ENCODE peak calls at places on chromosomes 7 and 10, in ten cellular contexts. One of them, this sample, is unnamed.

GRCh38 chr10:128137877-128138276 is 11.7 kb upstream of the MKI67 start:
- DNase-seq in H1: no peak
- DNase-seq in SK-N-SH: no peak
- DNase-seq in neural crest cell: no peak
- DNase-seq in tibial artery: no peak
- DNase-seq in fibroblast of lung: peak; percentile 36
- DNase-seq in fibroblast of pulmonary artery: no peak
- DNase-seq in cardiac muscle cell: no peak
- DNase-seq in astrocyte of the spinal cord: no peak
- DNase-seq in endodermal cell: no peak
- DNase-seq in this sample: no peak

GRCh38 chr10:34464000-34464399 is 351.1 kb downstream of the PARD3 start:
- DNase-seq in fibroblast of lung: no peak
- DNase-seq in fibroblast of pulmonary artery: no peak
- DNase-seq in H1: no peak
- DNase-seq in tibial artery: no peak
- DNase-seq in astrocyte of the spinal cord: no peak
- DNase-seq in neural crest cell: no peak
- DNase-seq in SK-N-SH: no peak
- DNase-seq in endodermal cell: no peak
- DNase-seq in cardiac muscle cell: no peak
- DNase-seq in this sample: no peak

GRCh38 chr7:142583424-142583823 is 165.8 kb upstream of the PRSS1 start:
- DNase-seq in cardiac muscle cell: peak; percentile 57
- DNase-seq in neural crest cell: no peak
- DNase-seq in endodermal cell: no peak
- DNase-seq in H1: no peak
- DNase-seq in fibroblast of lung: peak; percentile 87
- DNase-seq in SK-N-SH: peak; percentile 22
- DNase-seq in fibroblast of pulmonary artery: peak; percentile 71
- DNase-seq in astrocyte of the spinal cord: peak; percentile 91
- DNase-seq in tibial artery: no peak
- DNase-seq in this sample: no peak

GRCh38 chr7:46432666-46433065 is 511.6 kb upstream of the IGFBP3 start:
- DNase-seq in fibroblast of pulmonary artery: peak; percentile 82
- DNase-seq in endodermal cell: no peak
- DNase-seq in tibial artery: no peak
- DNase-seq in astrocyte of the spinal cord: peak; percentile 34
- DNase-seq in SK-N-SH: no peak
- DNase-seq in neural crest cell: no peak
- DNase-seq in H1: no peak
- DNase-seq in cardiac muscle cell: no peak
- DNase-seq in fibroblast of lung: peak; percentile 39
- DNase-seq in this sample: no peak

GRCh38 chr7:101733713-101734475 is 83.5 kb upstream of the CUX1 start:
- DNase-seq in H1: no peak
- DNase-seq in fibroblast of lung: peak; percentile 66
- DNase-seq in cardiac muscle cell: peak; percentile 87
- DNase-seq in fibroblast of pulmonary artery: peak; percentile 50
- DNase-seq in astrocyte of the spinal cord: peak; percentile 38
- DNase-seq in tibial artery: no peak
- DNase-seq in SK-N-SH: peak; percentile 66
- DNase-seq in neural crest cell: peak; percentile 29
- DNase-seq in endodermal cell: peak; percentile 91
- DNase-seq in this sample: no peak

GRCh38 chr10:124636271-124636993 is 107.7 kb downstream of the FAM53B start:
- DNase-seq in neural crest cell: no peak
- DNase-seq in H1: no peak
- DNase-seq in SK-N-SH: no peak
- DNase-seq in astrocyte of the spinal cord: no peak
- DNase-seq in fibroblast of pulmonary artery: no peak
- DNase-seq in cardiac muscle cell: no peak
- DNase-seq in fibroblast of lung: no peak
- DNase-seq in tibial artery: no peak
- DNase-seq in endodermal cell: no peak
- DNase-seq in this sample: no peak

GRCh38 chr10:77186936-77187335 is 450.7 kb downstream of the KCNMA1 start:
- DNase-seq in fibroblast of pulmonary artery: no peak
- DNase-seq in SK-N-SH: no peak
- DNase-seq in cardiac muscle cell: no peak
- DNase-seq in neural crest cell: no peak
- DNase-seq in fibroblast of lung: peak; percentile 66
- DNase-seq in astrocyte of the spinal cord: peak; percentile 38
- DNase-seq in tibial artery: no peak
- DNase-seq in endodermal cell: no peak
- DNase-seq in H1: no peak
- DNase-seq in this sample: no peak

GRCh38 chr7:51186531-51186930 is 130.1 kb downstream of the COBL start:
- DNase-seq in fibroblast of lung: peak; percentile 5
- DNase-seq in cardiac muscle cell: peak; percentile 66
- DNase-seq in fibroblast of pulmonary artery: no peak
- DNase-seq in H1: no peak
- DNase-seq in endodermal cell: no peak
- DNase-seq in tibial artery: no peak
- DNase-seq in astrocyte of the spinal cord: no peak
- DNase-seq in SK-N-SH: no peak
- DNase-seq in neural crest cell: no peak
- DNase-seq in this sample: no peak

GRCh38 chr10:78812571-78813318 is 256.0 kb upstream of the ZMIZ1 start:
- DNase-seq in endodermal cell: no peak
- DNase-seq in fibroblast of pulmonary artery: no peak
- DNase-seq in cardiac muscle cell: no peak
- DNase-seq in tibial artery: no peak
- DNase-seq in fibroblast of lung: no peak
- DNase-seq in H1: no peak
- DNase-seq in neural crest cell: no peak
- DNase-seq in astrocyte of the spinal cord: no peak
- DNase-seq in SK-N-SH: no peak
- DNase-seq in this sample: no peak

GRCh38 chr7:106765727-106766355 is 99.2 kb upstream of the PIK3CG start:
- DNase-seq in astrocyte of the spinal cord: no peak
- DNase-seq in fibroblast of pulmonary artery: no peak
- DNase-seq in neural crest cell: no peak
- DNase-seq in tibial artery: no peak
- DNase-seq in cardiac muscle cell: no peak
- DNase-seq in SK-N-SH: no peak
- DNase-seq in fibroblast of lung: peak; percentile 36
- DNase-seq in endodermal cell: no peak
- DNase-seq in H1: no peak
- DNase-seq in this sample: no peak

GRCh38 chr10:100518761-100519241 is 860 bp downstream of the SEC31B start:
- DNase-seq in cardiac muscle cell: peak; percentile 84
- DNase-seq in fibroblast of lung: peak; percentile 58
- DNase-seq in tibial artery: peak; percentile 71
- DNase-seq in neural crest cell: peak; percentile 83
- DNase-seq in SK-N-SH: peak; percentile 71
- DNase-seq in endodermal cell: peak; percentile 87
- DNase-seq in H1: no peak
- DNase-seq in fibroblast of pulmonary artery: peak; percentile 73
- DNase-seq in astrocyte of the spinal cord: peak; percentile 67
- DNase-seq in this sample: peak; percentile 43

GRCh38 chr10:77505431-77506334 is 131.9 kb downstream of the KCNMA1 start:
- DNase-seq in astrocyte of the spinal cord: peak; percentile 93
- DNase-seq in fibroblast of pulmonary artery: peak; percentile 64
- DNase-seq in neural crest cell: no peak
- DNase-seq in SK-N-SH: no peak
- DNase-seq in tibial artery: no peak
- DNase-seq in endodermal cell: no peak
- DNase-seq in fibroblast of lung: peak; percentile 96
- DNase-seq in cardiac muscle cell: no peak
- DNase-seq in H1: no peak
- DNase-seq in this sample: no peak

GRCh38 chr7:108431099-108431498 is 25.1 kb downstream of the NRCAM start:
- DNase-seq in tibial artery: no peak
- DNase-seq in neural crest cell: no peak
- DNase-seq in astrocyte of the spinal cord: no peak
- DNase-seq in H1: no peak
- DNase-seq in fibroblast of lung: no peak
- DNase-seq in SK-N-SH: no peak
- DNase-seq in fibroblast of pulmonary artery: no peak
- DNase-seq in endodermal cell: no peak
- DNase-seq in cardiac muscle cell: no peak
- DNase-seq in this sample: no peak

GRCh38 chr7:158044156-158044823 is 543.3 kb downstream of the PTPRN2 start:
- DNase-seq in SK-N-SH: no peak
- DNase-seq in fibroblast of lung: no peak
- DNase-seq in fibroblast of pulmonary artery: no peak
- DNase-seq in H1: no peak
- DNase-seq in astrocyte of the spinal cord: no peak
- DNase-seq in cardiac muscle cell: no peak
- DNase-seq in endodermal cell: peak; percentile 56
- DNase-seq in tibial artery: peak; percentile 23
- DNase-seq in neural crest cell: no peak
- DNase-seq in this sample: no peak
- TF ChIP-seq CTCF in SK-N-SH: no peak
- TF ChIP-seq CTCF in fibroblast of lung: no peak
- TF ChIP-seq CTCF in fibroblast of pulmonary artery: no peak
- TF ChIP-seq CTCF in H1: peak; percentile 7
- TF ChIP-seq CTCF in astrocyte of the spinal cord: no peak
- TF ChIP-seq CTCF in cardiac muscle cell: no peak
- TF ChIP-seq CTCF in endodermal cell: peak; percentile 49
- TF ChIP-seq CTCF in tibial artery: no peak
- TF ChIP-seq CTCF in neural crest cell: no peak
- TF ChIP-seq CTCF in this sample: no peak

DNA sequence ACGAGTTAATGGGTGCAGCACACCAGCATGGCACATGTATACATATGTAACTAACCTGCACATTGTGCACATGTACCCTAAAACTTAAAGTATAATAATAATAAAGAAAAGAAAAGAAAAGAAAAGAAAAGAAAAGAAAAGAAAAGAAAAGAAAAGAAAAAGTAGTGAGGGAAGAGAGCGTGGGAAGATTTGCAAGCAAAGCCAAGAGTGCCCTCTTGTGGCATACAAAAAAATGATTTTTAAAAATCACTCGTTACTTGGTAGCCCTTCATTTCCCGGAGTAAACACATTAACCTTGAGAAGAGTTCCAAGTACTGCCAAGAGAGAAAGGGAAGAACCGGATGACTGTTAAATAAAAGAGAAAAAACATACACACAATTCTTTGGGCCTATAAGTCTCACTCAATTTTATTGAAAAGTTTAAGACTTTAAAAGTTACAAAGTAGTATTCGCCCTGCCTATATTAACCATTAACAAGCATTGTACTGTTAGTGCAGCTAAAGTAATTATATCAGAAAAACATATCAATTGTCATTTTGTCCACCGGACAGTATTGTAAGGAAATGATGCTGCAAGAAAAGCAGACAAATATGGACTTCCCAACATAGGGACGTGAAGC is 6.2 kb upstream of the CH25H start:
- DNase-seq in SK-N-SH: peak; percentile 34
- DNase-seq in astrocyte of the spinal cord: peak; percentile 70
- DNase-seq in fibroblast of lung: peak; percentile 44
- DNase-seq in neural crest cell: no peak
- DNase-seq in tibial artery: no peak
- DNase-seq in endodermal cell: no peak
- DNase-seq in H1: no peak
- DNase-seq in fibroblast of pulmonary artery: peak; percentile 74
- DNase-seq in cardiac muscle cell: peak; percentile 59
- DNase-seq in this sample: no peak
- TF ChIP-seq CTCF in SK-N-SH: peak; percentile 68
- TF ChIP-seq CTCF in astrocyte of the spinal cord: peak; percentile 50
- TF ChIP-seq CTCF in fibroblast of lung: peak; percentile 49
- TF ChIP-seq CTCF in neural crest cell: peak; percentile 77
- TF ChIP-seq CTCF in tibial artery: peak; percentile 77
- TF ChIP-seq CTCF in endodermal cell: peak; percentile 81
- TF ChIP-seq CTCF in H1: peak; percentile 49
- TF ChIP-seq CTCF in fibroblast of pulmonary artery: peak; percentile 50
- TF ChIP-seq CTCF in cardiac muscle cell: peak; percentile 42
- TF ChIP-seq CTCF in this sample: peak; percentile 78

DNA sequence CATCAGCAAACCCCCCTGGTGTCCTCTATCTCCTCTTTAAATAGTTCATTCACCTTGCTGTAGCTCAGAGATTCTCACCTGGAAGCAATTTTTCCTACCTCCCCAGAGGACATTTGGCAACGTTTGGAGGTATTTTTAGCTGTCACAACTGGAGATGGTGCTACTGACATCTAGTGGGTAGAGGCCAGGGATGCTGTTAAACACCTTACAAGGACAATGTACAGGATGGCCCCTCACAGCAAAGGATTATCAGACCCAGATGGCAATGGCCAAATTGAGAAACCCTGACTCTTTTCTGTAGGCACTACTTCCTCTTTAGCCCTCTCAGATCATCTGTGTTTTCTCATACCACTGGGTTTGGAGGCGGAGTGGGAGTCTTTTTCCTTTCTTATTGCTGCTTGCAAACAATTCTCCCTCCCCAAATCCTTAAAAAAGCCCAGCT is 13.2 kb upstream of the TRA2A start:
- DNase-seq in fibroblast of pulmonary artery: peak; percentile 57
- DNase-seq in cardiac muscle cell: peak; percentile 61
- DNase-seq in tibial artery: no peak
- DNase-seq in astrocyte of the spinal cord: peak; percentile 35
- DNase-seq in SK-N-SH: no peak
- DNase-seq in fibroblast of lung: peak; percentile 32
- DNase-seq in neural crest cell: no peak
- DNase-seq in H1: no peak
- DNase-seq in endodermal cell: peak; percentile 63
- DNase-seq in this sample: no peak
- TF ChIP-seq CTCF in fibroblast of pulmonary artery: peak; percentile 67
- TF ChIP-seq CTCF in cardiac muscle cell: peak; percentile 42
- TF ChIP-seq CTCF in tibial artery: no peak
- TF ChIP-seq CTCF in astrocyte of the spinal cord: peak; percentile 73
- TF ChIP-seq CTCF in SK-N-SH: peak; percentile 53
- TF ChIP-seq CTCF in fibroblast of lung: peak; percentile 49
- TF ChIP-seq CTCF in neural crest cell: peak; percentile 45
- TF ChIP-seq CTCF in H1: peak; percentile 70
- TF ChIP-seq CTCF in endodermal cell: peak; percentile 60
- TF ChIP-seq CTCF in this sample: no peak

GRCh38 chr10:118668228-118668952 is 72.9 kb upstream of the PRLHR start:
- DNase-seq in astrocyte of the spinal cord: no peak
- DNase-seq in H1: no peak
- DNase-seq in endodermal cell: peak; percentile 61
- DNase-seq in cardiac muscle cell: no peak
- DNase-seq in SK-N-SH: peak; percentile 35
- DNase-seq in fibroblast of pulmonary artery: no peak
- DNase-seq in neural crest cell: no peak
- DNase-seq in fibroblast of lung: no peak
- DNase-seq in tibial artery: no peak
- DNase-seq in this sample: no peak
- TF ChIP-seq CTCF in astrocyte of the spinal cord: peak; percentile 8
- TF ChIP-seq CTCF in H1: peak; percentile 50
- TF ChIP-seq CTCF in endodermal cell: peak; percentile 66
- TF ChIP-seq CTCF in cardiac muscle cell: no peak
- TF ChIP-seq CTCF in SK-N-SH: peak; percentile 21
- TF ChIP-seq CTCF in fibroblast of pulmonary artery: no peak
- TF ChIP-seq CTCF in neural crest cell: no peak
- TF ChIP-seq CTCF in fibroblast of lung: no peak
- TF ChIP-seq CTCF in tibial artery: no peak
- TF ChIP-seq CTCF in this sample: no peak